ENCODE peak calls at places on chromosomes 4 and X, in four cellular contexts. F, I, K and B are unnamed samples.

GRCh38 chr4:127965803-127966175 is 583 bp downstream of the ABHD18 start:
- DNase-seq in K (peak), F (peak), I (peak), B (no peak)

GRCh38 chr4:112847045-112847444 is 202.4 kb upstream of the ANK2 start:
- DNase-seq in F (no peak), K (no peak), I (no peak), B (no peak)

GRCh38 chrX:115147220-115147619 is 42.0 kb upstream of the RBMXL3 start:
- DNase-seq in K (no peak), F (peak), I (peak), B (no peak)

GRCh38 chrX:98405376-98405775 is 1521.7 kb downstream of the RPA4 start:
- DNase-seq in K (no peak), F (no peak), I (no peak), B (no peak)

GRCh38 chr4:57078685-57079521 is 31.3 kb downstream of the IGFBP7 start:
- DNase-seq in I (no peak), K (no peak), F (no peak), B (no peak)

GRCh38 chr4:80500593-80500992 is 165.1 kb downstream of the CFAP299 start:
- DNase-seq in I (no peak), F (no peak), K (no peak), B (no peak)

GRCh38 chr4:113049421-113050355 is at the start of gene ANK2:
- DNase-seq in I (no peak), K (no peak), F (no peak), B (no peak)

GRCh38 chr4:182010876-182011275 is 232.3 kb upstream of the TENM3 start:
- DNase-seq in F (no peak), K (no peak), I (peak), B (no peak)

GRCh38 chr4:169655401-169655800 is 35.0 kb downstream of the CLCN3 start:
- DNase-seq in I (no peak), F (no peak), K (no peak), B (no peak)
- H3K4me3 ChIP-seq in I (no peak), F (no peak), K (no peak), B (no peak)

GRCh38 chr4:78032446-78032845 is 24.7 kb upstream of the FRAS1 start:
- DNase-seq in K (no peak), I (no peak), F (no peak), B (no peak)
- TF ChIP-seq CTCF in K (no peak), I (no peak), F (no peak), B (no peak)

GRCh38 chr4:2933566-2934076 is 29.6 kb downstream of the NOP14 start:
- DNase-seq in F (no peak), K (no peak), I (no peak), B (no peak)

GRCh38 chr4:2935762-2936743 is 27.2 kb downstream of the NOP14 start:
- DNase-seq in I (no peak), K (peak), F (peak), B (peak)

GRCh38 chr4:2934077-2934812 is 29.0 kb downstream of the NOP14 start:
- DNase-seq in I (peak), K (peak), F (peak), B (peak)

GRCh38 chr4:2936773-2937145 is 26.4 kb downstream of the NOP14 start:
- DNase-seq in I (peak), K (peak), F (peak), B (peak)

GRCh38 chr4:2934813-2935761 is 28.1 kb downstream of the NOP14 start:
- DNase-seq in I (peak), K (peak), F (peak), B (peak)
- TF ChIP-seq POLR2A in I (peak), K (peak), F (peak), B (peak)

DNA sequence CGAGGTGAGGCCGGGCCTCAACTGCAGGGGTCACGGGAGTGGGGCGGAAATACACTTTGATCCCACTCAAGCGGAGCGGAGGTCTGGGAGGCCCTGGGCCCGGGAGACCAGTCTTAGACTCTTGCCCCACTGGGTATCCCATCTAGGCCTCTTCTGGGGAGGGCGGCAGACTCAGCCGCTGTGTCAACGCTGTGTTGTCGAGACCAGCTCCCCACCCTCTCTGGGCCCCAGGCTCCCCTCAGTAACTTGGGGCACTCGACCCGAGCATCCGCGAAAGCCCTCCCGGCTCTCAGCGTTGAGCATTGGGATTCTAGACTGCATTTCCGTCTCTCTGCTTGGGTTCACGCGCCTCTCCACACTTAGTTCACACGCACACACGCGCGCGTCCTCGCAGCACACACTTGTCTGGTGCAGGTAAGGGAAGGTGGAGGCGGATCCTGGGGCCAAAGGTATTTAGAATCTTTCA is 1.7 kb downstream of the NKX3-2 start:
- DNase-seq in K (no peak), F (no peak), I (no peak), B (no peak)
- H3K4me3 ChIP-seq in K (no peak), F (no peak), I (no peak), B (no peak)

GRCh38 chrX:85288992-85289723 is 45.4 kb downstream of the ZNF711 start:
- DNase-seq in I (no peak), K (no peak), F (no peak), B (no peak)
- TF ChIP-seq CTCF in I (no peak), K (no peak), F (no peak), B (no peak)

DNA sequence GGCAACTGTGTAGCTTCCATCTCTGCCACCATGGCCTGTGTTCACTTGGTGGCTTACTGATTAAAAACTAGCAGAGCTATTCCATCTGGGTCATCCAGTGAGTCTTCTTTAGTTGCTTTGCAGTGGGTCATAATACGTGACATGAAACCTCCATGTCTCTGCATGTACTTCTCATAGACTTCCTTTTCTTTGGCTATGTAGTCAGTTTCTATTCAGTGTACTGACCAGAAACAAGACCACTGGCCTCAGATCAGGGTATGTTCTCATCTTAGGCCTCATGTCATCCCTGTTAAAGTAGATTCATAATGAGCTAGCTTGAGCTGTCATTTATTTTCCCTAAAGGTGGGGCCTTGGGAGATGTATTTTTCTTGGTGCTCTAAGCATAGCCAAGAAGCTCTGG is 195.2 kb downstream of the CCNG2 start:
- DNase-seq in I (no peak), F (no peak), K (no peak), B (no peak)
- TF ChIP-seq POLR2A in I (no peak), F (no peak), K (no peak), B (no peak)

GRCh38 chr4:54110019-54110416 is 10.1 kb downstream of the GSX2 start:
- DNase-seq in K (no peak), I (no peak), F (no peak), B (no peak)
- H3K4me3 ChIP-seq in K (no peak), I (no peak), F (no peak), B (no peak)

DNA sequence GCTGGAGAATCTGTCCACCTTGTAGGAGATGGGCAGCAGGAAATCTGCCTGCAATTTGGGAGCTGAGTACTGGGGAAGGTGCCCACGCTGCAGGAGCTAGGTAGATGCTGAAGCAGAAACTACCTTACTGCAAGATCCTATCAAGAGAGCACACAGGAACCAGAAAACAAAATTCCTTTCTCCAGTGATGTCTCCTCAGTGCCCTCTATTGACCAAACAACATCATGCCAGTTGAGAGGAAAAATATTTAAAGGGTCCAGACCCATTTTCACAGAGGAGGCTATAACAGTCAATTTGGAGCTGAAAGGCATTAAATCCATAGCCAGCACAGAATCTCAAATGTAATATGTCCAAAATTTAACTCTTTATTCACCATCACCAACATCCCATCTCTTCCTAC is 406.8 kb downstream of the SLITRK2 start:
- DNase-seq in K (no peak), I (no peak), F (peak), B (no peak)
- TF ChIP-seq CTCF in K (no peak), I (peak), F (no peak), B (no peak)